ENCODE peak calls at places on chromosomes 16 and 17, in eight cellular contexts. E, P, B, L, G, Z, A and H are unnamed samples.

GRCh38 chr17:6910987-6911603 is 79.6 kb upstream of the TEKT1 start:
- DNase-seq in E (no peak), P (no peak), B (no peak), L (no peak), G (no peak), Z (no peak), A (no peak), H (no peak)

GRCh38 chr16:86222541-86222940 is 287.8 kb upstream of the FOXF1 start:
- DNase-seq in E (no peak), P (peak; percentile 41), B (no peak), L (no peak), G (no peak), Z (no peak), A (no peak), H (no peak)

GRCh38 chr17:59859444-59860025 is 33.2 kb downstream of the TUBD1 start:
- DNase-seq in E (no peak), P (no peak), B (no peak), L (no peak), G (no peak), Z (no peak), A (no peak), H (no peak)

GRCh38 chr17:17685775-17686291 is 4.6 kb downstream of the RAI1 start:
- DNase-seq in E (peak; percentile 84), P (peak; percentile 71), B (no peak), L (no peak), G (no peak), Z (peak; percentile 49), A (no peak), H (no peak)

GRCh38 chr17:70144260-70144846 is 25.0 kb upstream of the KCNJ2 start:
- DNase-seq in E (no peak), P (no peak), B (no peak), L (no peak), G (no peak), Z (no peak), A (no peak), H (no peak)

GRCh38 chr17:64418506-64419339 is 28.1 kb upstream of the PECAM1 start:
- DNase-seq in E (no peak), P (no peak), B (peak; percentile 49), L (no peak), G (no peak), Z (no peak), A (no peak), H (no peak)

GRCh38 chr16:89330177-89330856 is 112.8 kb downstream of the ZNF778 start:
- DNase-seq in E (peak; percentile 64), P (peak; percentile 48), B (no peak), L (peak; percentile 43), G (no peak), Z (peak; percentile 77), A (peak; percentile 50), H (no peak)

GRCh38 chr17:56112086-56112485 is 41.2 kb upstream of the ANKFN1 start:
- DNase-seq in E (no peak), P (no peak), B (no peak), L (no peak), G (no peak), Z (no peak), A (no peak), H (no peak)

GRCh38 chr17:69961488-69962145 is 113.4 kb upstream of the KCNJ16 start:
- DNase-seq in E (no peak), P (no peak), B (no peak), L (no peak), G (no peak), Z (no peak), A (peak; percentile 4), H (no peak)

GRCh38 chr16:89407282-89407924 is 83.0 kb downstream of the ANKRD11 start:
- DNase-seq in E (no peak), P (no peak), B (no peak), L (no peak), G (no peak), Z (no peak), A (no peak), H (no peak)

GRCh38 chr16:77995843-77996455 is 26.4 kb upstream of the CLEC3A start:
- DNase-seq in E (no peak), P (no peak), B (no peak), L (no peak), G (no peak), Z (no peak), A (no peak), H (no peak)

GRCh38 chr16:64362193-64362592 is 759.7 kb downstream of the CDH11 start:
- DNase-seq in E (no peak), P (no peak), B (no peak), L (no peak), G (no peak), Z (no peak), A (no peak), H (no peak)

GRCh38 chr17:82195675-82196258 is 16.9 kb downstream of the CCDC57 start:
- DNase-seq in E (no peak), P (no peak), B (no peak), L (no peak), G (no peak), Z (no peak), A (no peak), H (no peak)

GRCh38 chr17:82194765-82195164 is 17.9 kb downstream of the CCDC57 start:
- DNase-seq in E (no peak), P (no peak), B (no peak), L (no peak), G (no peak), Z (no peak), A (no peak), H (no peak)

GRCh38 chr17:82198092-82198491 is 14.6 kb downstream of the CCDC57 start:
- DNase-seq in E (no peak), P (no peak), B (no peak), L (no peak), G (no peak), Z (no peak), A (no peak), H (no peak)

GRCh38 chr17:82193520-82194236 is 19.0 kb downstream of the CCDC57 start:
- DNase-seq in E (peak; percentile 81), P (peak; percentile 86), B (no peak), L (no peak), G (no peak), Z (no peak), A (no peak), H (no peak)

DNA sequence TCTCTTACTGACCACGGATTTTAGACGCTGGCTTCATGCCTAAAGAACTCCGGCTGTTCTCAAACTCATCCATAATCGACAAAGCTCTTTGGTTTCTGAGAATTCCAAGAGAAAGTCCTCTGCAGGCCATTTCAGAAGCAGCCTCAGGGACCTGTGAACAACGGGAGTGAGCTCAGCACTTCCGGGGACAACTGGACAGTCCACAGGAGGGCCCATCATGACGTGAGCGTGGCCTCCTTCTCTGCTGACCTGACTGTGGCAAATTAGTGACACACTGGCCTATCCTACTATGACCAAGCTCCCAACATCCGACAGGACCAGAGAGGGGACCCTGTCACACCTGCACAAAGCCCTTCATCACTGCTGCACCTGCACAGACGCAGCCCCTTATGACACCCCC is 16.4 kb downstream of the CCDC57 start:
- DNase-seq in E (no peak), P (no peak), B (no peak), L (no peak), G (no peak), Z (no peak), A (no peak), H (no peak)
- TF ChIP-seq CTCF in E (no peak), P (no peak), B (no peak), L (no peak), G (no peak), Z (no peak), A (no peak), H (no peak)

GRCh38 chr17:9887521-9887920 is 17.6 kb downstream of the RCVRN start:
- DNase-seq in E (no peak), P (no peak), B (no peak), L (no peak), G (no peak), Z (no peak), A (no peak), H (peak; percentile 12)

GRCh38 chr17:9895923-9896322 is 9.1 kb downstream of the RCVRN start:
- DNase-seq in E (no peak), P (no peak), B (no peak), L (no peak), G (no peak), Z (no peak), A (no peak), H (no peak)

GRCh38 chr17:9893606-9894005 is 11.5 kb downstream of the RCVRN start:
- DNase-seq in E (no peak), P (no peak), B (no peak), L (no peak), G (no peak), Z (no peak), A (no peak), H (no peak)

GRCh38 chr17:9886141-9886930 is 18.7 kb downstream of the RCVRN start:
- DNase-seq in E (no peak), P (no peak), B (no peak), L (no peak), G (no peak), Z (no peak), A (no peak), H (peak; percentile 20)

DNA sequence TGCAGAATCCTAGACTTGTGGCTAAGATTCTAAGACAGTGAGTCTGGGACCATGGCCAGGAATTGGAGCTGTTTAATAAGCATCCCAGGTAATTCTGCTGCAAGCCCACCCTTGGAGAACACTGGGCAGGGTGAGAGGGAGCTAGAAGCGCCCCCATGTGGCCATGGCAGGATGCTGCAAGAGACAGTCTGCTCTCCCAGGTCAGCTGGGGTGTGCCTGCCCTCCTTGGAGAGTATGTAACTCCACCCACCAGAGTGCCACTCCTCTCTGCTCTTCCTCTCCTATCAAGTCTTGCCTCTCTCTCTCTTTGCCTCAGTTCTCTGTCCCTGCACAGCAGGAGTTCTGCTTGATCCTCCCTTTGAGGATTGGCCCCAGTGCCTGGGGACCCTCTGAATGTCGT is 14.9 kb downstream of the RCVRN start:
- DNase-seq in E (no peak), P (no peak), B (no peak), L (no peak), G (peak; percentile 36), Z (no peak), A (peak; percentile 67), H (no peak)
- TF ChIP-seq CTCF in E (no peak), P (no peak), B (peak; percentile 11), L (peak; percentile 71), G (peak; percentile 27), Z (no peak), A (peak; percentile 81), H (peak; percentile 49)

GRCh38 chr16:1338119-1338730 is 4.8 kb downstream of the BAIAP3 start:
- DNase-seq in E (no peak), P (no peak), B (no peak), L (no peak), G (no peak), Z (peak; percentile 81), A (peak; percentile 64), H (no peak)
- TF ChIP-seq CTCF in E (peak; percentile 22), P (peak; percentile 45), B (peak; percentile 60), L (peak; percentile 42), G (no peak), Z (peak; percentile 47), A (no peak), H (peak; percentile 39)

DNA sequence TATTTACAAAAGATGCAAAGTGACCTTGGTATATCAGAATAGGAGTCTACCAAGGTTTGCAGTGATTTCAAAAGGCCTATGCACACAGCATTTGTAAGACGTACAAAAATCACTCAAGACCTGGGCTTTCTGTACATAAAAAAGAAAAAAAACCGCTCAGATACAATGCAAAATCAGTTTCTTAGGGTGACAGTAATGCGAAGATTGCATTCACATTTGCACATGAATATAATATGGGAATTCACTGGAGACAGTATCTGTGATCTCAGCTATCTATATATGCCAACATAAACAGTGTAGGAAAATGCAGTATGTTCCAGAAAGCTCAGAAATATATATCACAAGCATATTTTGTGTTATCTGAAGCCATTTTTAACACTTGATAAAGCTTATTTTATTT is 176.4 kb upstream of the MYOCD start:
- DNase-seq in E (no peak), P (no peak), B (no peak), L (no peak), G (no peak), Z (no peak), A (no peak), H (no peak)
- TF ChIP-seq CTCF in E (no peak), P (no peak), B (no peak), L (no peak), G (no peak), Z (no peak), A (no peak), H (no peak)